ENCODE peak calls at places on chromosomes 5 and 9, in ten cellular contexts. One of them, this sample, is unnamed.

GRCh38 chr5:31827862-31828261 is 188.9 kb downstream of the PDZD2 start:
- DNase-seq in left ventricle myocardium inferior: no peak
- DNase-seq in RWPE1: peak
- DNase-seq in fibroblast of lung: peak
- DNase-seq in body of pancreas: no peak
- DNase-seq in ascending aorta: no peak
- DNase-seq in HCT116: no peak
- DNase-seq in sigmoid colon: no peak
- DNase-seq in tibial artery: no peak
- DNase-seq in CD4-positive, alpha-beta T cell: no peak
- DNase-seq in this sample: no peak

GRCh38 chr9:19640023-19640422 is 148.8 kb downstream of the SLC24A2 start:
- DNase-seq in left ventricle myocardium inferior: no peak
- DNase-seq in RWPE1: no peak
- DNase-seq in fibroblast of lung: no peak
- DNase-seq in body of pancreas: no peak
- DNase-seq in ascending aorta: no peak
- DNase-seq in HCT116: no peak
- DNase-seq in sigmoid colon: no peak
- DNase-seq in tibial artery: no peak
- DNase-seq in CD4-positive, alpha-beta T cell: no peak
- DNase-seq in this sample: no peak

GRCh38 chr9:36903541-36904435 is 130.3 kb downstream of the PAX5 start:
- DNase-seq in left ventricle myocardium inferior: no peak
- DNase-seq in RWPE1: peak
- DNase-seq in fibroblast of lung: peak
- DNase-seq in body of pancreas: peak
- DNase-seq in ascending aorta: no peak
- DNase-seq in HCT116: peak
- DNase-seq in sigmoid colon: no peak
- DNase-seq in tibial artery: no peak
- DNase-seq in CD4-positive, alpha-beta T cell: no peak
- DNase-seq in this sample: peak

GRCh38 chr9:134585021-134585561 is 56.5 kb upstream of the COL5A1 start:
- DNase-seq in left ventricle myocardium inferior: no peak
- DNase-seq in RWPE1: no peak
- DNase-seq in fibroblast of lung: no peak
- DNase-seq in body of pancreas: no peak
- DNase-seq in ascending aorta: no peak
- DNase-seq in HCT116: no peak
- DNase-seq in sigmoid colon: no peak
- DNase-seq in tibial artery: no peak
- DNase-seq in CD4-positive, alpha-beta T cell: no peak
- DNase-seq in this sample: no peak

GRCh38 chr9:133948138-133948537 is 44.0 kb downstream of the VAV2 start:
- DNase-seq in left ventricle myocardium inferior: peak
- DNase-seq in RWPE1: no peak
- DNase-seq in fibroblast of lung: peak
- DNase-seq in body of pancreas: no peak
- DNase-seq in ascending aorta: no peak
- DNase-seq in HCT116: no peak
- DNase-seq in sigmoid colon: peak
- DNase-seq in tibial artery: no peak
- DNase-seq in CD4-positive, alpha-beta T cell: no peak
- DNase-seq in this sample: no peak

GRCh38 chr9:21504894-21505293 is 22.8 kb upstream of the IFNE start:
- DNase-seq in left ventricle myocardium inferior: no peak
- DNase-seq in RWPE1: no peak
- DNase-seq in fibroblast of lung: no peak
- DNase-seq in body of pancreas: no peak
- DNase-seq in ascending aorta: no peak
- DNase-seq in HCT116: no peak
- DNase-seq in sigmoid colon: no peak
- DNase-seq in tibial artery: no peak
- DNase-seq in CD4-positive, alpha-beta T cell: no peak
- DNase-seq in this sample: no peak

GRCh38 chr9:16262467-16263261 is 607.8 kb downstream of the BNC2 start:
- DNase-seq in left ventricle myocardium inferior: no peak
- DNase-seq in RWPE1: no peak
- DNase-seq in fibroblast of lung: peak
- DNase-seq in body of pancreas: no peak
- DNase-seq in ascending aorta: no peak
- DNase-seq in HCT116: no peak
- DNase-seq in sigmoid colon: no peak
- DNase-seq in tibial artery: no peak
- DNase-seq in CD4-positive, alpha-beta T cell: no peak
- DNase-seq in this sample: no peak

GRCh38 chr5:123422433-123423277 is 548 bp downstream of the CEP120 start:
- DNase-seq in left ventricle myocardium inferior: no peak
- DNase-seq in RWPE1: peak
- DNase-seq in fibroblast of lung: peak
- DNase-seq in body of pancreas: no peak
- DNase-seq in ascending aorta: no peak
- DNase-seq in HCT116: no peak
- DNase-seq in sigmoid colon: no peak
- DNase-seq in tibial artery: peak
- DNase-seq in CD4-positive, alpha-beta T cell: no peak
- DNase-seq in this sample: no peak

GRCh38 chr9:94734054-94734754 is 7.7 kb downstream of the AOPEP start:
- DNase-seq in left ventricle myocardium inferior: no peak
- DNase-seq in RWPE1: no peak
- DNase-seq in fibroblast of lung: no peak
- DNase-seq in body of pancreas: no peak
- DNase-seq in ascending aorta: no peak
- DNase-seq in HCT116: no peak
- DNase-seq in sigmoid colon: no peak
- DNase-seq in tibial artery: no peak
- DNase-seq in CD4-positive, alpha-beta T cell: no peak
- DNase-seq in this sample: no peak

DNA sequence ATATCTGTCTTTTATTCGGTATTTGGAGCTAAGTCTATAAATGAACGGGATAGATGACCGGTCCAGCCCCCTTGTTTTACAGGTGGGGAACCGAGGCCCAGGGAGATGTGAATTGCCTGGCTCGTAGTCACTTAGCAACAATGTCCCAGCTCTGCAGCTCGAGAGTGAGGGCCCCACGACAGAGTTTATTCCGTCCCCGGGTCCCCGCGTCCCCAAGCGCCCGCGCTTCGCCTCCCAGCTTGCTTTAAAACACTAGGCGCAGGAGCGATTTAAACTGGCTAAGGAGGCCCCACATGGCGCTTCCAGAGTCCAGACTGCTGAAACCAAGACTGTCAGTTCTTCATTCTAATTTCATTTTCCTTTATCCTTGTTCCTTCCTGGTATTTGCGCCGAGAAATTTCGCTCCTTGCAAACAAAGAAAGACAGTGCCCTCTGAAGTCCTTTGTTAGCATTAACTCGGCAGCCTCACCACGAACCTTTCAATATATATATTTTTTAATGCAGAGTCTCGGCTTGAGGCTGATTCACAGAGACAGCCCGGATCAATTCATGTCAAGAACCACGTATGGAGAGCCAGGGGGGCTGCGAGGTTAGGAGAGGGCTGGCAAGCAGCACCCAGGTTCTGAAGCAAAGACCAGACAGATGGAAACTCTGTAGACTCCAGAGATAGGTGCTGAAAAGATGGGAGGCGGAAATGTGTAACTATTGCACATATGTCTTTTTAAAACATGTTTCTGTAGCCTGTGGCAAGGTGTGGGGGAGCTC is 1.4 kb upstream of the ENC1 start:
- DNase-seq in left ventricle myocardium inferior: peak
- DNase-seq in RWPE1: peak
- DNase-seq in fibroblast of lung: peak
- DNase-seq in body of pancreas: peak
- DNase-seq in ascending aorta: peak
- DNase-seq in HCT116: peak
- DNase-seq in sigmoid colon: no peak
- DNase-seq in tibial artery: peak
- DNase-seq in CD4-positive, alpha-beta T cell: no peak
- DNase-seq in this sample: no peak
- H3K27ac ChIP-seq in left ventricle myocardium inferior: peak
- H3K27ac ChIP-seq in RWPE1: peak
- H3K27ac ChIP-seq in fibroblast of lung: peak
- H3K27ac ChIP-seq in body of pancreas: peak
- H3K27ac ChIP-seq in ascending aorta: peak
- H3K27ac ChIP-seq in HCT116: peak
- H3K27ac ChIP-seq in sigmoid colon: peak
- H3K27ac ChIP-seq in tibial artery: peak
- H3K27ac ChIP-seq in CD4-positive, alpha-beta T cell: no peak
- H3K27ac ChIP-seq in this sample: peak

GRCh38 chr5:165029471-165029870 is 1524.1 kb downstream of the MAT2B start:
- DNase-seq in left ventricle myocardium inferior: no peak
- DNase-seq in RWPE1: no peak
- DNase-seq in fibroblast of lung: peak
- DNase-seq in body of pancreas: no peak
- DNase-seq in ascending aorta: no peak
- DNase-seq in HCT116: no peak
- DNase-seq in sigmoid colon: no peak
- DNase-seq in tibial artery: peak
- DNase-seq in CD4-positive, alpha-beta T cell: no peak
- DNase-seq in this sample: no peak
- H3K27ac ChIP-seq in left ventricle myocardium inferior: no peak
- H3K27ac ChIP-seq in RWPE1: no peak
- H3K27ac ChIP-seq in fibroblast of lung: no peak
- H3K27ac ChIP-seq in body of pancreas: no peak
- H3K27ac ChIP-seq in ascending aorta: no peak
- H3K27ac ChIP-seq in HCT116: no peak
- H3K27ac ChIP-seq in sigmoid colon: no peak
- H3K27ac ChIP-seq in tibial artery: no peak
- H3K27ac ChIP-seq in CD4-positive, alpha-beta T cell: no peak
- H3K27ac ChIP-seq in this sample: no peak

GRCh38 chr9:129998491-129999122 is 44.4 kb downstream of the FNBP1 start:
- DNase-seq in left ventricle myocardium inferior: no peak
- DNase-seq in RWPE1: no peak
- DNase-seq in fibroblast of lung: no peak
- DNase-seq in body of pancreas: no peak
- DNase-seq in ascending aorta: no peak
- DNase-seq in HCT116: no peak
- DNase-seq in sigmoid colon: no peak
- DNase-seq in tibial artery: no peak
- DNase-seq in CD4-positive, alpha-beta T cell: no peak
- DNase-seq in this sample: no peak
- H3K27ac ChIP-seq in left ventricle myocardium inferior: no peak
- H3K27ac ChIP-seq in RWPE1: no peak
- H3K27ac ChIP-seq in fibroblast of lung: no peak
- H3K27ac ChIP-seq in body of pancreas: no peak
- H3K27ac ChIP-seq in ascending aorta: no peak
- H3K27ac ChIP-seq in HCT116: no peak
- H3K27ac ChIP-seq in sigmoid colon: peak
- H3K27ac ChIP-seq in tibial artery: no peak
- H3K27ac ChIP-seq in CD4-positive, alpha-beta T cell: no peak
- H3K27ac ChIP-seq in this sample: no peak

GRCh38 chr5:34712565-34712964 is 56.4 kb downstream of the RAI14 start:
- DNase-seq in left ventricle myocardium inferior: no peak
- DNase-seq in RWPE1: no peak
- DNase-seq in fibroblast of lung: no peak
- DNase-seq in body of pancreas: no peak
- DNase-seq in ascending aorta: no peak
- DNase-seq in HCT116: no peak
- DNase-seq in sigmoid colon: no peak
- DNase-seq in tibial artery: no peak
- DNase-seq in CD4-positive, alpha-beta T cell: no peak
- DNase-seq in this sample: no peak

GRCh38 chr5:34706084-34706483 is 50.0 kb downstream of the RAI14 start:
- DNase-seq in left ventricle myocardium inferior: no peak
- DNase-seq in RWPE1: no peak
- DNase-seq in fibroblast of lung: peak
- DNase-seq in body of pancreas: no peak
- DNase-seq in ascending aorta: no peak
- DNase-seq in HCT116: no peak
- DNase-seq in sigmoid colon: no peak
- DNase-seq in tibial artery: no peak
- DNase-seq in CD4-positive, alpha-beta T cell: no peak
- DNase-seq in this sample: no peak

GRCh38 chr5:34707451-34708107 is 51.5 kb downstream of the RAI14 start:
- DNase-seq in left ventricle myocardium inferior: no peak
- DNase-seq in RWPE1: no peak
- DNase-seq in fibroblast of lung: peak
- DNase-seq in body of pancreas: no peak
- DNase-seq in ascending aorta: no peak
- DNase-seq in HCT116: no peak
- DNase-seq in sigmoid colon: no peak
- DNase-seq in tibial artery: no peak
- DNase-seq in CD4-positive, alpha-beta T cell: no peak
- DNase-seq in this sample: no peak

GRCh38 chr5:34708777-34709176 is 52.6 kb downstream of the RAI14 start:
- DNase-seq in left ventricle myocardium inferior: no peak
- DNase-seq in RWPE1: no peak
- DNase-seq in fibroblast of lung: peak
- DNase-seq in body of pancreas: no peak
- DNase-seq in ascending aorta: no peak
- DNase-seq in HCT116: no peak
- DNase-seq in sigmoid colon: no peak
- DNase-seq in tibial artery: no peak
- DNase-seq in CD4-positive, alpha-beta T cell: no peak
- DNase-seq in this sample: no peak

DNA sequence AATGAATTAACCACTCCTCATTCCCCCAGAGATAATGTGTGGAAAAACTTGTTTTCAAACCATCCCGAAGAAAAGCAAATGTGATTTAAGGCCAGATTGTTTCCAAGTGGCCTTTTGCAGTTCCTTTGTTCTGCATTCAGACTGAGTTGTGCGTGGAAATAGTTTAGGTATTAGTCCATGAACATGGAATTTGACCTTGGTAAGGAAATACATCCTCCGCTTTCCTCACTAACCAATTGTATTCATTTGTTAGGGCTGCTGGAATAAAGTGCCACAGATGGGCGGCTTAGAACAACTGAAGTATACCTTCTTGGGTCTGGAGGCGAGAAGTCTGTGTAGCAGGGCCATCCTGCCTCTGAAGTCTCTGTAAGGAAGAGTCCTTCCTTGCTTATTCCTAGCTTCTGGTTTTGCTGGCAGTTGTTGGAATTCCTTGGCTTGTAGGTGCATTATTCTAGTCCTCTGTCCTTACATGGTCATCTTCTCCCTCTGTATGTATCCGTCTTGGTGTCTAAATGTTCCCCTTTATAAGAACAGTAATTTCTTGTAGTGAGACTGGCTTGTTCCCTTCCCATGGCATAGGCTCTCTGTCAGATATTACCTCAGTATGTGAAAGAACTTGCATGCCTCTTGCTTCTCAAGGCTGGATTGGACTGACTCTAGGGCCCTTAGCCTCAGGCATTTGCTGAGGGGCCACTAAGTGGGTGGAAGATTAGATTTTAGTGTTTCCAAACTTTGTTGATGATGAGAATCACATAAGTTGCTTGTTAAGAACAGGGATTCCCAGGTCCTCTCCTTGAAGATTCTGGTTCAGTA is 53.9 kb downstream of the RAI14 start:
- DNase-seq in left ventricle myocardium inferior: no peak
- DNase-seq in RWPE1: no peak
- DNase-seq in fibroblast of lung: peak
- DNase-seq in body of pancreas: no peak
- DNase-seq in ascending aorta: no peak
- DNase-seq in HCT116: no peak
- DNase-seq in sigmoid colon: no peak
- DNase-seq in tibial artery: no peak
- DNase-seq in CD4-positive, alpha-beta T cell: no peak
- DNase-seq in this sample: no peak
- H3K27ac ChIP-seq in left ventricle myocardium inferior: peak
- H3K27ac ChIP-seq in RWPE1: no peak
- H3K27ac ChIP-seq in fibroblast of lung: peak
- H3K27ac ChIP-seq in body of pancreas: peak
- H3K27ac ChIP-seq in ascending aorta: peak
- H3K27ac ChIP-seq in HCT116: no peak
- H3K27ac ChIP-seq in sigmoid colon: peak
- H3K27ac ChIP-seq in tibial artery: peak
- H3K27ac ChIP-seq in CD4-positive, alpha-beta T cell: no peak
- H3K27ac ChIP-seq in this sample: peak

This sample was measured in RWPE2.